ENCODE peak calls at places on chromosome 4, in four cellular contexts. B is MG63; C is activated naive CD4-positive, alpha-beta T cell treated with anti-CD3 and anti-CD28 coated beads for 36 hours; Q is GM12864. P is an unnamed sample.

GRCh38 chr4:6731780-6732179 is 15.8 kb downstream of the BLOC1S4 start:
- DNase-seq in B (no peak), C (no peak), Q (no peak), P (no peak)

GRCh38 chr4:39998659-39999345 is 21.1 kb upstream of the PDS5A start:
- DNase-seq in B (no peak), C (no peak), Q (no peak), P (no peak)

GRCh38 chr4:74800310-74800709 is 6.0 kb upstream of the BTC start:
- DNase-seq in B (no peak), C (no peak), Q (no peak), P (no peak)

GRCh38 chr4:38531126-38531737 is 132.8 kb upstream of the KLF3 start:
- DNase-seq in B (no peak), C (no peak), Q (no peak), P (no peak)

GRCh38 chr4:188903995-188904394 is 764.8 kb downstream of the TRIML1 start:
- DNase-seq in B (no peak), C (no peak), Q (no peak), P (no peak)

GRCh38 chr4:27720010-27720766 is 859.5 kb downstream of the STIM2 start:
- DNase-seq in B (no peak), C (no peak), Q (no peak), P (no peak)

GRCh38 chr4:11765849-11766453 is 337.3 kb upstream of the HS3ST1 start:
- DNase-seq in B (peak), C (peak), Q (peak), P (no peak)

GRCh38 chr4:60992037-60992436 is 208.1 kb upstream of the ADGRL3 start:
- DNase-seq in B (no peak), C (no peak), Q (no peak), P (no peak)

P was measured in Right ventricle myocardium inferior.